ENCODE peak calls at places on chromosomes 7 and 10, in nine cellular contexts. N is IMR-90; H is stimulated activated CD4-positive, alpha-beta T cell treated with anti-CD3 and anti-CD28 coated beads, Interleukin-1b, Interleukin-23, amount 100 ng/mL, for 1 hour; Y is SW480; W is amniotic epithelial cell; M is GM12892; G is activated CD4-positive, alpha-beta T cell treated with anti-CD3 and anti-CD28 coated beads, Interleukin-2, amount 10 ng/mL, durations not matched to agents 7 days and 5 days; X is GM13977; K is progenitor cell of endocrine pancreas. R is an unnamed sample.

GRCh38 chr7:104327963-104328307 is 468 bp upstream of the LHFPL3 start:
- DNase-seq in Y (no peak), N (no peak), X (no peak), M (no peak), K (no peak), H (no peak), W (peak), G (no peak), R (no peak)

GRCh38 chr7:18003286-18003685 is 24.4 kb downstream of the PRPS1L1 start:
- DNase-seq in Y (no peak), N (no peak), K (no peak), X (no peak), H (no peak), G (no peak), M (no peak), W (no peak), R (no peak)

GRCh38 chr7:41065663-41066062 is 637.2 kb downstream of the INHBA start:
- DNase-seq in G (no peak), H (no peak), K (no peak), N (no peak), Y (no peak), W (no peak), M (no peak), X (no peak), R (no peak)

GRCh38 chr10:64115913-64116643 is 594.9 kb downstream of the REEP3 start:
- DNase-seq in Y (peak), G (no peak), N (no peak), X (peak), H (no peak), W (no peak), M (no peak), K (no peak), R (no peak)

GRCh38 chr10:122243560-122243959 is 27.5 kb upstream of the BTBD16 start:
- DNase-seq in M (no peak), K (no peak), W (no peak), G (no peak), H (no peak), N (no peak), Y (no peak), X (no peak), R (no peak)

GRCh38 chr10:46016811-46017210 is 13.6 kb downstream of the NCOA4 start:
- DNase-seq in Y (no peak), G (no peak), X (no peak), H (no peak), K (no peak), W (no peak), M (no peak), N (no peak), R (no peak)

GRCh38 chr10:23384364-23384763 is 39.8 kb upstream of the C10orf67 start:
- DNase-seq in H (no peak), W (peak), X (no peak), G (no peak), Y (no peak), M (no peak), N (peak), K (no peak), R (no peak)

GRCh38 chr7:37504791-37505190 is 56.1 kb upstream of the ELMO1 start:
- DNase-seq in K (no peak), G (no peak), W (no peak), M (no peak), N (no peak), X (no peak), Y (no peak), H (no peak), R (no peak)

GRCh38 chr7:131536361-131536849 is 20.0 kb downstream of the PODXL start:
- DNase-seq in G (no peak), Y (no peak), N (no peak), X (no peak), H (no peak), W (no peak), K (no peak), M (no peak), R (no peak)

GRCh38 chr10:73773152-73773879 is 8.5 kb upstream of the CHCHD1 start:
- DNase-seq in X (no peak), Y (peak), K (no peak), G (peak), W (no peak), M (no peak), N (peak), H (no peak), R (no peak)

GRCh38 chr7:90595801-90596683 is at the start of gene CDK14:
- DNase-seq in H (no peak), N (peak), X (peak), Y (peak), K (peak), W (peak), G (peak), M (peak), R (peak)

GRCh38 chr7:78489851-78490250 is 691.3 kb downstream of the PHTF2 start:
- DNase-seq in X (no peak), Y (no peak), G (no peak), K (no peak), W (peak), M (no peak), H (no peak), N (no peak), R (no peak)

GRCh38 chr7:129896568-129897382 is 56.0 kb downstream of the UBE2H start:
- DNase-seq in X (no peak), H (no peak), K (no peak), G (no peak), M (no peak), N (peak), Y (no peak), W (no peak), R (no peak)

GRCh38 chr7:9242604-9243003 is 809.2 kb downstream of the NXPH1 start:
- DNase-seq in X (no peak), G (no peak), H (no peak), K (no peak), W (no peak), Y (no peak), N (no peak), M (no peak), R (no peak)

GRCh38 chr7:154440656-154441055 is 388.5 kb downstream of the DPP6 start:
- DNase-seq in G (no peak), K (no peak), H (no peak), W (no peak), Y (no peak), X (no peak), N (no peak), M (no peak), R (no peak)

GRCh38 chr7:92785923-92786322 is 50.5 kb downstream of the CDK6 start:
- DNase-seq in K (no peak), X (no peak), M (no peak), H (no peak), N (peak), Y (no peak), G (no peak), W (peak), R (no peak)

GRCh38 chr10:30819306-30820190 is 190.0 kb upstream of the LYZL2 start:
- DNase-seq in H (no peak), M (no peak), N (peak), G (no peak), X (no peak), Y (no peak), W (peak), K (no peak), R (no peak)

R was measured in NCI-H1048.